ENCODE peak calls at places on chromosomes 4 and X, in ten cellular contexts. S is COLO829; U is AG04450; D is neuronal stem cell; A is Calu3; F is NCI-H510A treated with DMSO at 0.1 percent for 48 hours; C is AG10803; W is activated effector memory CD4-positive, alpha-beta T cell treated with Interleukin-2 at 50 U/mL for 16 hours; P is NCI-H524; H is mucosa of descending colon. N is an unnamed sample.

GRCh38 chrX:9596837-9597236 is 132.0 kb downstream of the TBL1X start:
- DNase-seq in S (no peak), P (no peak), H (no peak), C (no peak), A (no peak), D (no peak), F (no peak), U (no peak), W (no peak), N (no peak)

GRCh38 chr4:81651500-81651899 is 179.8 kb upstream of the RASGEF1B start:
- DNase-seq in W (no peak), C (no peak), S (no peak), F (no peak), U (no peak), A (no peak), H (no peak), D (no peak), P (no peak), N (no peak)

GRCh38 chr4:15132739-15133138 is 130.5 kb downstream of the CPEB2 start:
- DNase-seq in H (no peak), D (no peak), W (no peak), P (no peak), C (peak), S (peak), A (no peak), F (no peak), U (no peak), N (no peak)

GRCh38 chr4:3074846-3075651 is 568 bp downstream of the HTT start:
- DNase-seq in H (peak), S (peak), D (peak), P (peak), C (peak), A (peak), U (no peak), F (peak), W (peak), N (peak)

GRCh38 chr4:73718375-73719373 is 21.7 kb upstream of the CXCL8 start:
- DNase-seq in U (no peak), P (no peak), H (no peak), D (no peak), A (no peak), W (no peak), S (no peak), C (peak), F (no peak), N (no peak)

GRCh38 chrX:5113128-5113527 is 1115.5 kb downstream of the NLGN4X start:
- DNase-seq in H (no peak), P (peak), S (peak), D (no peak), A (peak), F (peak), U (no peak), W (no peak), C (no peak), N (no peak)

GRCh38 chr4:8915201-8916200 is 43.9 kb upstream of the HMX1 start:
- DNase-seq in A (no peak), F (no peak), U (no peak), H (no peak), S (no peak), W (no peak), P (no peak), C (no peak), D (no peak), N (no peak)

GRCh38 chr4:7842384-7843279 is 97.0 kb downstream of the AFAP1 start:
- DNase-seq in D (no peak), A (no peak), S (no peak), U (peak), F (no peak), H (peak), P (no peak), W (no peak), C (peak), N (no peak)

GRCh38 chr4:27594917-27595316 is 734.3 kb downstream of the STIM2 start:
- DNase-seq in S (no peak), D (no peak), A (no peak), P (no peak), U (no peak), H (no peak), F (no peak), C (no peak), W (no peak), N (no peak)

GRCh38 chr4:44446801-44447562 is 1.6 kb downstream of the KCTD8 start:
- DNase-seq in C (no peak), P (peak), D (peak), U (no peak), S (no peak), H (no peak), W (no peak), F (peak), A (no peak), N (no peak)

GRCh38 chr4:140568507-140569306 is at the start of gene UCP1:
- DNase-seq in C (no peak), F (peak), S (no peak), A (peak), D (peak), H (peak), P (no peak), W (no peak), U (no peak), N (no peak)

GRCh38 chr4:74474345-74475099 is 29.6 kb downstream of the AREG start:
- DNase-seq in W (no peak), P (no peak), F (no peak), H (peak), C (peak), A (no peak), S (no peak), U (peak), D (no peak), N (no peak)

GRCh38 chr4:11605597-11605996 is 176.9 kb upstream of the HS3ST1 start:
- DNase-seq in W (no peak), U (no peak), A (no peak), C (no peak), P (no peak), D (no peak), F (no peak), S (peak), H (no peak), N (no peak)

GRCh38 chr4:90837241-90837640 is 710.0 kb downstream of the CCSER1 start:
- DNase-seq in P (no peak), D (no peak), S (no peak), F (no peak), U (no peak), W (no peak), C (no peak), H (no peak), A (no peak), N (no peak)

GRCh38 chr4:46270986-46271596 is 118.8 kb downstream of the GABRA2 start:
- DNase-seq in C (peak), F (peak), W (no peak), D (no peak), A (no peak), P (peak), H (no peak), U (no peak), S (peak), N (no peak)

GRCh38 chrX:154379569-154379951 is 465 bp downstream of the EMD start:
- DNase-seq in P (no peak), D (no peak), U (no peak), C (no peak), A (no peak), S (no peak), F (no peak), H (no peak), W (no peak), N (no peak)

GRCh38 chrX:13491061-13491460 is 78.3 kb upstream of the EGFL6 start:
- DNase-seq in A (no peak), S (no peak), D (no peak), W (no peak), U (no peak), P (no peak), C (no peak), F (no peak), H (no peak), N (no peak)

GRCh38 chr4:45284400-45285085 is 558.2 kb upstream of the GNPDA2 start:
- DNase-seq in C (no peak), S (no peak), W (no peak), P (no peak), F (no peak), U (no peak), H (no peak), A (no peak), D (no peak), N (no peak)

GRCh38 chr4:143701365-143701764 is 890 bp upstream of the FREM3 start:
- DNase-seq in F (no peak), S (no peak), W (no peak), C (no peak), A (no peak), U (no peak), D (no peak), P (no peak), H (peak), N (no peak)

GRCh38 chr4:53905935-53906377 is 158.4 kb downstream of the CHIC2 start:
- DNase-seq in A (no peak), P (peak), U (no peak), W (no peak), F (peak), D (peak), C (peak), S (peak), H (peak), N (no peak)

GRCh38 chr4:52824603-52825310 is 37.4 kb upstream of the RASL11B start:
- DNase-seq in A (peak), C (peak), U (peak), D (no peak), F (no peak), P (no peak), W (no peak), S (no peak), H (peak), N (no peak)

GRCh38 chr4:182280439-182281111 is 37.4 kb downstream of the TENM3 start:
- DNase-seq in D (no peak), A (no peak), C (peak), U (no peak), S (no peak), W (no peak), H (no peak), P (peak), F (no peak), N (no peak)

GRCh38 chr4:47270226-47270888 is 193.1 kb downstream of the COMMD8 start:
- DNase-seq in H (no peak), P (peak), D (no peak), C (no peak), F (no peak), A (no peak), S (no peak), W (no peak), U (no peak), N (no peak)

GRCh38 chrX:131821945-131822622 is 201.0 kb upstream of the STK26 start:
- DNase-seq in C (no peak), H (no peak), S (no peak), P (no peak), W (no peak), A (no peak), U (no peak), F (no peak), D (no peak), N (peak)

GRCh38 chr4:53068755-53069154 is 206.6 kb downstream of the RASL11B start:
- DNase-seq in D (no peak), H (no peak), F (no peak), W (no peak), U (no peak), P (no peak), C (peak), A (no peak), S (peak), N (no peak)

GRCh38 chrX:81195712-81196111 is 6.0 kb downstream of the HMGN5 start:
- DNase-seq in C (peak), A (peak), W (peak), P (peak), D (peak), U (no peak), H (peak), F (peak), S (peak), N (peak)

GRCh38 chr4:21768349-21769310 is 179.9 kb downstream of the KCNIP4 start:
- DNase-seq in A (peak), H (peak), W (no peak), S (no peak), P (peak), U (no peak), F (peak), C (peak), D (peak), N (no peak)

GRCh38 chr4:153207561-153207960 is 3.3 kb downstream of the TRIM2 start:
- DNase-seq in U (no peak), H (peak), P (no peak), W (no peak), A (peak), C (peak), D (no peak), F (peak), S (peak), N (no peak)

GRCh38 chr4:154779362-154779947 is 1.6 kb upstream of the RBM46 start:
- DNase-seq in A (no peak), C (peak), P (no peak), W (no peak), D (peak), F (no peak), H (no peak), U (peak), S (peak), N (no peak)

GRCh38 chr4:911871-912490 is 20.1 kb downstream of the GAK start:
- DNase-seq in D (no peak), F (no peak), S (no peak), A (no peak), H (no peak), U (no peak), P (no peak), C (no peak), W (no peak), N (no peak)

GRCh38 chr4:7863911-7864681 is 75.6 kb downstream of the AFAP1 start:
- DNase-seq in P (no peak), F (no peak), A (no peak), D (no peak), W (no peak), S (no peak), U (no peak), H (no peak), C (no peak), N (peak)

GRCh38 chr4:168863719-168864632 is 146.1 kb downstream of the CBR4 start:
- DNase-seq in C (no peak), A (no peak), D (no peak), W (no peak), P (no peak), F (no peak), S (no peak), H (no peak), U (no peak), N (no peak)

GRCh38 chr4:142718981-142719380 is 127.1 kb downstream of the INPP4B start:
- DNase-seq in D (no peak), S (no peak), C (no peak), H (no peak), P (no peak), F (no peak), W (no peak), U (no peak), A (no peak), N (no peak)

GRCh38 chr4:48250343-48250742 is 19.3 kb downstream of the TEC start:
- DNase-seq in W (no peak), A (no peak), H (no peak), C (no peak), F (no peak), P (no peak), D (no peak), S (no peak), U (no peak), N (no peak)

GRCh38 chr4:123871351-123871750 is 474.8 kb downstream of the SPRY1 start:
- DNase-seq in A (no peak), S (no peak), P (no peak), C (no peak), F (no peak), U (no peak), H (no peak), W (no peak), D (no peak), N (no peak)

N was measured in T-helper 22 cell.